ENCODE peak calls at places on chromosomes 12 and 14, in ten cellular contexts. G, M, C, W, X, P, B, E, N and K are unnamed samples.

GRCh38 chr14:86826641-86827040 is 1166.3 kb downstream of the GALC start:
- DNase-seq in G (no peak), M (no peak), C (no peak), W (no peak), X (no peak), P (no peak), B (no peak), E (no peak), N (peak), K (no peak)

GRCh38 chr12:64992641-64993040 is 128.5 kb downstream of the WIF1 start:
- DNase-seq in G (no peak), M (no peak), C (no peak), W (no peak), X (no peak), P (no peak), B (no peak), E (no peak), N (no peak), K (no peak)

GRCh38 chr14:98871796-98872195 is 400.2 kb downstream of the BCL11B start:
- DNase-seq in G (no peak), M (no peak), C (no peak), W (peak), X (no peak), P (no peak), B (no peak), E (no peak), N (no peak), K (no peak)

GRCh38 chr14:68039593-68039992 is 220.0 kb downstream of the RAD51B start:
- DNase-seq in G (peak), M (no peak), C (no peak), W (no peak), X (no peak), P (no peak), B (no peak), E (no peak), N (no peak), K (no peak)

GRCh38 chr14:74333909-74334308 is 14.4 kb upstream of the VRTN start:
- DNase-seq in G (no peak), M (no peak), C (no peak), W (no peak), X (no peak), P (no peak), B (no peak), E (peak), N (peak), K (no peak)

GRCh38 chr12:19130224-19131019 is 889 bp downstream of the PLEKHA5 start:
- DNase-seq in G (peak), M (peak), C (no peak), W (peak), X (peak), P (peak), B (peak), E (no peak), N (peak), K (no peak)

GRCh38 chr14:101235042-101235871 is 326.0 kb upstream of the DIO3 start:
- DNase-seq in G (peak), M (peak), C (no peak), W (peak), X (no peak), P (peak), B (peak), E (peak), N (peak), K (no peak)

GRCh38 chr14:90521121-90521929 is 124.5 kb downstream of the CALM1 start:
- DNase-seq in G (no peak), M (no peak), C (no peak), W (peak), X (no peak), P (no peak), B (no peak), E (no peak), N (peak), K (no peak)

GRCh38 chr12:32273712-32274111 is 125.6 kb upstream of the FGD4 start:
- DNase-seq in G (no peak), M (peak), C (peak), W (no peak), X (peak), P (no peak), B (peak), E (no peak), N (no peak), K (peak)

GRCh38 chr12:22530-23201 is 43.9 kb upstream of the IQSEC3 start:
- DNase-seq in G (peak), M (no peak), C (no peak), W (no peak), X (peak), P (no peak), B (peak), E (no peak), N (no peak), K (no peak)

GRCh38 chr14:52706286-52706685 is 714 bp upstream of the PSMC6 start:
- DNase-seq in G (peak), M (no peak), C (no peak), W (no peak), X (no peak), P (no peak), B (peak), E (no peak), N (peak), K (no peak)

GRCh38 chr12:124656947-124657434 is 89.6 kb upstream of the NCOR2 start:
- DNase-seq in G (no peak), M (no peak), C (no peak), W (no peak), X (no peak), P (no peak), B (no peak), E (no peak), N (no peak), K (no peak)

GRCh38 chr12:3432176-3432742 is 58.7 kb upstream of the PRMT8 start:
- DNase-seq in G (no peak), M (no peak), C (no peak), W (no peak), X (no peak), P (no peak), B (no peak), E (no peak), N (no peak), K (no peak)

GRCh38 chr12:6614513-6615177 is 7.5 kb upstream of the CHD4 start:
- DNase-seq in G (no peak), M (no peak), C (no peak), W (no peak), X (no peak), P (no peak), B (no peak), E (no peak), N (no peak), K (no peak)

GRCh38 chr12:127120851-127121250 is 1146.1 kb upstream of the TMEM132C start:
- DNase-seq in G (no peak), M (no peak), C (no peak), W (no peak), X (no peak), P (no peak), B (no peak), E (no peak), N (no peak), K (no peak)

GRCh38 chr12:53972152-53972702 is 699 bp upstream of the HOXC11 start:
- DNase-seq in G (peak), M (no peak), C (no peak), W (no peak), X (no peak), P (no peak), B (no peak), E (no peak), N (no peak), K (no peak)

GRCh38 chr12:53053223-53054111 is 3.6 kb downstream of the TNS2 start:
- DNase-seq in G (peak), M (no peak), C (peak), W (peak), X (peak), P (peak), B (no peak), E (no peak), N (peak), K (no peak)

GRCh38 chr12:24408305-24408704 is 458.8 kb upstream of the SOX5 start:
- DNase-seq in G (no peak), M (no peak), C (no peak), W (no peak), X (no peak), P (no peak), B (no peak), E (no peak), N (no peak), K (no peak)

GRCh38 chr12:48601013-48601756 is 31.3 kb upstream of the LALBA start:
- DNase-seq in G (peak), M (peak), C (no peak), W (no peak), X (no peak), P (no peak), B (peak), E (peak), N (peak), K (no peak)

GRCh38 chr14:69288001-69288771 is 28.2 kb downstream of the GALNT16 start:
- DNase-seq in G (peak), M (peak), C (no peak), W (peak), X (peak), P (peak), B (peak), E (no peak), N (peak), K (no peak)
- TF ChIP-seq CTCF in G (peak), M (peak), C (no peak), W (peak), X (no peak), P (peak), B (no peak), E (peak), N (peak), K (no peak)

GRCh38 chr14:99883866-99884650 is 90.8 kb downstream of the EML1 start:
- DNase-seq in G (no peak), M (no peak), C (no peak), W (no peak), X (no peak), P (no peak), B (no peak), E (no peak), N (no peak), K (no peak)

GRCh38 chr14:99887407-99887806 is 94.2 kb downstream of the EML1 start:
- DNase-seq in G (no peak), M (no peak), C (no peak), W (no peak), X (no peak), P (no peak), B (no peak), E (no peak), N (no peak), K (no peak)

GRCh38 chr14:99885649-99885958 is 92.4 kb downstream of the EML1 start:
- DNase-seq in G (no peak), M (no peak), C (no peak), W (no peak), X (no peak), P (no peak), B (no peak), E (no peak), N (no peak), K (no peak)

GRCh38 chr14:99881011-99881410 is 87.8 kb downstream of the EML1 start:
- DNase-seq in G (no peak), M (no peak), C (no peak), W (no peak), X (no peak), P (no peak), B (no peak), E (no peak), N (no peak), K (no peak)

GRCh38 chr14:99884834-99885648 is 91.8 kb downstream of the EML1 start:
- DNase-seq in G (peak), M (no peak), C (no peak), W (peak), X (no peak), P (peak), B (peak), E (no peak), N (peak), K (no peak)
- TF ChIP-seq CTCF in G (peak), M (peak), C (peak), W (peak), X (peak), P (peak), B (peak), E (peak), N (peak), K (peak)

GRCh38 chr14:104136472-104137296 is 1.7 kb upstream of the KIF26A start:
- DNase-seq in G (no peak), M (no peak), C (no peak), W (no peak), X (no peak), P (no peak), B (no peak), E (no peak), N (no peak), K (no peak)

GRCh38 chr14:104133496-104133895 is 4.9 kb upstream of the KIF26A start:
- DNase-seq in G (no peak), M (no peak), C (no peak), W (no peak), X (no peak), P (no peak), B (no peak), E (no peak), N (no peak), K (no peak)

GRCh38 chr14:104134061-104134965 is 4.1 kb upstream of the KIF26A start:
- DNase-seq in G (no peak), M (no peak), C (no peak), W (no peak), X (no peak), P (no peak), B (no peak), E (no peak), N (no peak), K (no peak)

GRCh38 chr14:104135904-104136471 is 2.4 kb upstream of the KIF26A start:
- DNase-seq in G (no peak), M (no peak), C (no peak), W (no peak), X (no peak), P (no peak), B (no peak), E (no peak), N (no peak), K (no peak)

GRCh38 chr14:104135121-104135903 is 3.1 kb upstream of the KIF26A start:
- DNase-seq in G (peak), M (peak), C (no peak), W (no peak), X (no peak), P (no peak), B (no peak), E (no peak), N (peak), K (no peak)
- TF ChIP-seq CTCF in G (peak), M (peak), C (no peak), W (no peak), X (no peak), P (peak), B (no peak), E (peak), N (peak), K (no peak)

GRCh38 chr12:67630373-67631088 is 18.0 kb upstream of the DYRK2 start:
- DNase-seq in G (peak), M (no peak), C (peak), W (peak), X (peak), P (no peak), B (peak), E (peak), N (peak), K (peak)
- TF ChIP-seq CTCF in G (no peak), M (no peak), C (peak), W (peak), X (peak), P (no peak), B (no peak), E (no peak), N (no peak), K (no peak)

GRCh38 chr12:100128509-100128908 is 14.2 kb downstream of the BLTP3B start:
- DNase-seq in G (peak), M (no peak), C (no peak), W (peak), X (no peak), P (peak), B (no peak), E (no peak), N (peak), K (no peak)
- TF ChIP-seq CTCF in G (peak), M (peak), C (no peak), W (peak), X (no peak), P (peak), B (no peak), E (peak), N (peak), K (no peak)

GRCh38 chr12:78229491-78230209 is 399.0 kb downstream of the NAV3 start:
- DNase-seq in G (peak), M (peak), C (no peak), W (peak), X (no peak), P (no peak), B (peak), E (no peak), N (peak), K (no peak)
- TF ChIP-seq CTCF in G (peak), M (peak), C (no peak), W (peak), X (peak), P (peak), B (peak), E (peak), N (peak), K (no peak)

GRCh38 chr14:40855343-40855742 is 751.3 kb upstream of the LRFN5 start:
- DNase-seq in G (no peak), M (no peak), C (no peak), W (no peak), X (no peak), P (no peak), B (no peak), E (no peak), N (no peak), K (no peak)

DNA sequence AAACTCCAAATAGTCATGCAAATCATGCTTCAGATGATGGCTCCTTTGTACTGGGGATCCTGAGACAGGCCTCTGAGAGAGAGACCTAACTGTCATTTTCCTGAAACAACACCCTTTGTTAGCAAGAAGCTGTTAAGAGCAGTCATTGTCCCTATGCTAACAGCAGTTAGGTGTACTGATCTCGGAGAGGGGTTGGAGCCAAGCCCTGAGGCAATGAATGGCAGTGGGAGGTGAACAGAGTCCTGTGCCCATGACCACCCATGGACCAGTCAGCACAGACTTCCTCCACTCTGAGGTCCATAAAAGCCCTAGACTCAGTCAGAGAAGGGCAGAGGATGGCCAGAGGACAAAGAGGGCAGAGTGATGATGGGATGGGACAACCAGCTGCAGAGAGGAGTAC is 747.6 kb upstream of the LRFN5 start:
- DNase-seq in G (no peak), M (no peak), C (no peak), W (no peak), X (no peak), P (no peak), B (no peak), E (no peak), N (no peak), K (no peak)
- TF ChIP-seq CTCF in G (no peak), M (no peak), C (no peak), W (no peak), X (no peak), P (no peak), B (no peak), E (no peak), N (no peak), K (no peak)

GRCh38 chr14:71232506-71232905 is 325.2 kb downstream of the PCNX1 start:
- DNase-seq in G (no peak), M (no peak), C (no peak), W (no peak), X (no peak), P (no peak), B (no peak), E (no peak), N (no peak), K (no peak)

GRCh38 chr14:71229875-71230274 is 322.6 kb downstream of the PCNX1 start:
- DNase-seq in G (no peak), M (no peak), C (no peak), W (no peak), X (no peak), P (no peak), B (no peak), E (no peak), N (no peak), K (no peak)

GRCh38 chr14:71231521-71232393 is 324.5 kb downstream of the PCNX1 start:
- DNase-seq in G (no peak), M (no peak), C (no peak), W (no peak), X (no peak), P (no peak), B (peak), E (no peak), N (no peak), K (no peak)

GRCh38 chr14:71228711-71229110 is 321.5 kb downstream of the PCNX1 start:
- DNase-seq in G (no peak), M (no peak), C (no peak), W (no peak), X (no peak), P (no peak), B (no peak), E (no peak), N (peak), K (no peak)

DNA sequence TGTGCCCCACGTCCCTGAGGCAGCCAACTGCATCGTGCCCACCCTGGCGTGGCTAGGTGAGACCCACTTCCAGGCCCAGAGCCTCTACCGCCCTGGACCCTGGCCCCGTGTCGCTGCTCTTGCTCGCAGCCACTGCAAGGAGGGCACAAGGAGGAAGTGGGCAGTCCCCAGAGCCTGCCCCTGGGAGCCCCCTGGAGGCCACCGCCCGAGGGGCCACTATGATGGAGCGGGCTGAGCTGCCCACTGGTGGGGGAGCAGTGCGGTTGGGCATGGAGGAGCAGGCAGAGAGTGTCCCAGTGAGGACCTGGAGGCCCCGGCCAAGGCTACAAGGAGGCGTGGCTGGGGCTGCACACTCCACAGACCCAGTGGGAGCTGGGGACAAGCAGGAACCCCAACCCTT is 323.6 kb downstream of the PCNX1 start:
- DNase-seq in G (no peak), M (no peak), C (no peak), W (no peak), X (no peak), P (no peak), B (no peak), E (no peak), N (no peak), K (no peak)
- TF ChIP-seq CTCF in G (no peak), M (no peak), C (no peak), W (no peak), X (no peak), P (no peak), B (no peak), E (no peak), N (no peak), K (no peak)

GRCh38 chr12:121715862-121716435 is 3.4 kb downstream of the TMEM120B start:
- DNase-seq in G (no peak), M (no peak), C (no peak), W (no peak), X (no peak), P (no peak), B (no peak), E (no peak), N (no peak), K (no peak)

GRCh38 chr12:121713257-121714155 is 954 bp downstream of the TMEM120B start:
- DNase-seq in G (peak), M (no peak), C (no peak), W (peak), X (no peak), P (peak), B (no peak), E (no peak), N (peak), K (no peak)

GRCh38 chr12:121711925-121712461 is 559 bp upstream of the TMEM120B start:
- DNase-seq in G (peak), M (no peak), C (peak), W (peak), X (no peak), P (peak), B (no peak), E (no peak), N (peak), K (no peak)

GRCh38 chr12:121709478-121709890 is 3.1 kb upstream of the TMEM120B start:
- DNase-seq in G (peak), M (no peak), C (no peak), W (no peak), X (no peak), P (no peak), B (no peak), E (peak), N (peak), K (no peak)

GRCh38 chr12:121712462-121713256 is at the start of gene TMEM120B:
- DNase-seq in G (peak), M (peak), C (peak), W (peak), X (peak), P (peak), B (peak), E (no peak), N (peak), K (peak)
- TF ChIP-seq CTCF in G (peak), M (peak), C (no peak), W (no peak), X (no peak), P (no peak), B (no peak), E (no peak), N (no peak), K (no peak)

GRCh38 chr12:9367201-9367600 is 159.0 kb upstream of the PZP start:
- DNase-seq in G (no peak), M (no peak), C (no peak), W (peak), X (no peak), P (no peak), B (no peak), E (no peak), N (no peak), K (no peak)

GRCh38 chr12:9367828-9368227 is 159.6 kb upstream of the PZP start:
- DNase-seq in G (no peak), M (no peak), C (no peak), W (no peak), X (no peak), P (no peak), B (no peak), E (no peak), N (peak), K (no peak)

DNA sequence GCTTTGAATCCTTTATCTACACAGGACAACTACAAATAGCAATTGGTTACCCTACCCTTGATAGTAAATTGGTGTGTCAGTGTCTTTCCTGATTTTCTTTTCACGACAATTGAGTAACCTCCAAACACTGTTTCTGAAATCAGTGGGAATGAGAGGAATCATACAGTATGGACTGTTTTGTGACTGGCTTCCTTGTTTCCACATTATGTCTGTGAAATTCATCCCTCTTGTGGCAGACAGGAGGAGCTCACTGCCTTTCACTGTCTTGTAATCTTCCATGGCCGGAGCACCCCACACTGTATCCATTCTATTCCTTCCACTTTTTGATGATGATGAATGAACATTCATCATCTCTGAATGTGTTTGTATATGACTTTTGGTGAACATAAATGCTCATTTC is 164.0 kb upstream of the PZP start:
- DNase-seq in G (peak), M (no peak), C (no peak), W (no peak), X (no peak), P (no peak), B (no peak), E (no peak), N (peak), K (no peak)
- TF ChIP-seq CTCF in G (peak), M (peak), C (no peak), W (no peak), X (no peak), P (peak), B (peak), E (no peak), N (peak), K (no peak)